ENCODE peak calls at places on chromosomes 7 and 10, in eight cellular contexts. I is A549, E is K562, Q is tibial nerve, F is esophagus muscularis mucosa, Z is stomach, M is ovary, S is suprapubic skin. N is an unnamed sample.

GRCh38 chr10:58672855-58673254 is 160.2 kb downstream of the BICC1 start:
- DNase-seq in F (no peak), S (no peak), Q (no peak), I (no peak), E (no peak), Z (no peak), M (no peak), N (no peak)

GRCh38 chr7:101952355-101953247 is 135.2 kb downstream of the CUX1 start:
- DNase-seq in Z (no peak), Q (no peak), M (no peak), S (no peak), E (peak; percentile 41), F (no peak), I (no peak), N (no peak)

GRCh38 chr7:24922099-24922773 is 57.7 kb downstream of the OSBPL3 start:
- DNase-seq in E (no peak), I (no peak), Z (no peak), F (no peak), M (no peak), Q (no peak), S (no peak), N (no peak)

GRCh38 chr10:89427629-89428028 is 13.3 kb downstream of the IFIT5 start:
- DNase-seq in S (no peak), I (no peak), M (no peak), Z (no peak), E (no peak), Q (no peak), F (no peak), N (no peak)

GRCh38 chr7:17298102-17298839 is at the start of gene AHR:
- DNase-seq in E (peak; percentile 7), Q (peak; percentile 92), I (peak; percentile 97), F (peak; percentile 99), Z (peak; percentile 95), S (peak; percentile 97), M (peak; percentile 91), N (peak; percentile 95)

GRCh38 chr7:40810274-40810673 is 675.5 kb downstream of the SUGCT start:
- DNase-seq in Z (no peak), E (no peak), Q (no peak), M (no peak), S (no peak), F (no peak), I (no peak), N (no peak)

GRCh38 chr7:82605247-82605864 is 161.8 kb upstream of the CACNA2D1 start:
- DNase-seq in M (no peak), S (no peak), F (no peak), I (peak; percentile 68), E (peak; percentile 43), Z (no peak), Q (no peak), N (no peak)

GRCh38 chr7:126424985-126425384 is 827.8 kb downstream of the GRM8 start:
- DNase-seq in Z (no peak), S (no peak), Q (no peak), M (no peak), E (no peak), F (no peak), I (no peak), N (no peak)

GRCh38 chr10:66455304-66455703 is 470.5 kb upstream of the LRRTM3 start:
- DNase-seq in S (no peak), F (no peak), I (peak; percentile 5), Q (no peak), M (no peak), E (no peak), Z (no peak), N (no peak)

GRCh38 chr7:128115326-128115820 is 84.1 kb upstream of the LRRC4 start:
- DNase-seq in F (no peak), S (peak; percentile 38), Q (no peak), M (no peak), E (no peak), Z (no peak), I (no peak), N (no peak)

GRCh38 chr7:157348548-157348947 is 11.7 kb downstream of the DNAJB6 start:
- DNase-seq in S (no peak), F (no peak), E (no peak), M (no peak), Q (no peak), I (no peak), Z (no peak), N (no peak)

GRCh38 chr10:81784111-81784597 is 90.8 kb upstream of the NRG3 start:
- DNase-seq in M (no peak), F (no peak), E (no peak), I (no peak), Z (no peak), Q (no peak), S (no peak), N (no peak)

GRCh38 chr7:100781255-100781654 is 46.1 kb downstream of the EPHB4 start:
- DNase-seq in F (no peak), E (no peak), S (no peak), Q (no peak), M (no peak), I (no peak), Z (no peak), N (no peak)

GRCh38 chr7:150362989-150363769 is 5.4 kb upstream of the REPIN1 start:
- DNase-seq in Z (no peak), E (no peak), F (no peak), Q (no peak), S (no peak), M (no peak), I (no peak), N (no peak)

GRCh38 chr7:96686305-96686704 is 23.3 kb downstream of the SEM1 start:
- DNase-seq in E (no peak), Z (no peak), F (no peak), S (no peak), I (no peak), M (no peak), Q (no peak), N (no peak)

DNA sequence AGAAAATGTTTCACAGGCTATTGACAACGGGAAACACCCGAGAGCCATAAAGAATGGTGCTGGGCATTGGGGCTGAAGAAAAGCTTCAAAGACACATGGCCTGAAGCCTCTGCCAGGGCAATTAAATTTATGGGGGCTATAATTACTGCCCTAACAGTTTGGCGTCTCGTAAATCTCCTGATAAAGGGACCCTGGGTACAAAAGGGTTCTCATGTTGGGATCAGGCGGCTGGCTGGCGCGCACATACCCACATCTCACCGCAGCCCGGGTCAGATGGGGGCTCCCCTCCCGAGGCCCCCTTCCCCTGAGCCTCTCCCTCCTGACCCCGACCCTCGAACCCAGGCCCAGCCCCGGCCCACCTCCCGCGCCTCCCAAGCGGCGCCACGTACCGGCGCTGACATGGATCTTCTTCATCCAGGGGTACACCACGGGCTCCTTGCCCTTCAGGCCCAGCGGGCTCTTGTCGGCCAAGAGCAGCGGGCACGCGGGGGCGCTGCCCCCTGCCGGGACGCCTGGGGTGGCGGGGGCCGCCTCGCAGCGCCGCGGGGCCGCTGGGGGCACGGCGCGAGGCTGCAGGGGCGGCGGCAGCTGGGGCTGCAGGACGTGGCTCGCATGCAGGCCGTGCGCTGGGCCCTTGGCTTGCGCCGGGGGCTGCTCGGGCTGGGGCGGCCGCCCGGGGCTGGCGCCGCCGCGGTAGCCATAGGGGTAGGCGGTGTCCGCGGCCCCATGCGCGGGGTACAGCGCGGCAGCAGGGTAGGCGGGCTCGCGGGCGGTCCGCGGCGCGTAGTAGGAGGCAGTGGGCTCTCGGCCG is 623 bp downstream of the HOXA4 start:
- DNase-seq in E (no peak), Z (no peak), I (no peak), S (no peak), F (no peak), Q (no peak), M (no peak), N (peak; percentile 70)
- TF ChIP-seq POLR2A in E (no peak), Z (no peak), I (no peak), S (no peak), F (no peak), Q (no peak), M (no peak), N (peak; percentile 76)

GRCh38 chr10:69328346-69328687 is 50.0 kb downstream of the HK1 start:
- DNase-seq in E (no peak), Q (no peak), M (no peak), I (no peak), Z (no peak), F (no peak), S (no peak), N (no peak)

GRCh38 chr10:69324583-69324982 is 46.3 kb downstream of the HK1 start:
- DNase-seq in E (no peak), S (no peak), M (no peak), F (no peak), I (no peak), Z (no peak), Q (no peak), N (no peak)

GRCh38 chr10:69329721-69330178 is 51.5 kb downstream of the HK1 start:
- DNase-seq in M (no peak), Q (no peak), F (no peak), I (no peak), E (no peak), Z (no peak), S (no peak), N (no peak)

GRCh38 chr10:69326692-69327091 is 48.4 kb downstream of the HK1 start:
- DNase-seq in I (no peak), E (no peak), Z (no peak), M (no peak), S (no peak), F (no peak), Q (no peak), N (no peak)

GRCh38 chr10:69327463-69328345 is 49.4 kb downstream of the HK1 start:
- DNase-seq in Q (no peak), I (no peak), S (peak; percentile 90), M (peak; percentile 47), F (peak; percentile 93), E (no peak), Z (peak; percentile 77), N (peak; percentile 75)
- TF ChIP-seq EP300 in Q (no peak), I (no peak), S (no peak), M (no peak), F (no peak), E (no peak), Z (no peak), N (no peak)

GRCh38 chr7:92833024-92833765 is 3.2 kb downstream of the CDK6 start:
- DNase-seq in M (peak; percentile 82), S (peak; percentile 91), I (peak; percentile 90), E (peak; percentile 33), F (peak; percentile 94), Q (peak; percentile 69), Z (peak; percentile 92), N (peak; percentile 93)
- TF ChIP-seq POLR2A in M (no peak), S (no peak), I (no peak), E (no peak), F (no peak), Q (peak; percentile 20), Z (no peak), N (peak; percentile 31)

GRCh38 chr10:124473070-124473469 is 11.4 kb downstream of the LHPP start:
- DNase-seq in I (no peak), E (no peak), F (no peak), S (no peak), M (no peak), Q (no peak), Z (no peak), N (no peak)

GRCh38 chr10:124472071-124472470 is 10.4 kb downstream of the LHPP start:
- DNase-seq in I (no peak), Z (no peak), M (no peak), F (no peak), E (no peak), Q (no peak), S (no peak), N (no peak)

GRCh38 chr10:124476043-124476725 is 14.6 kb downstream of the LHPP start:
- DNase-seq in I (peak; percentile 20), M (no peak), Q (no peak), F (no peak), E (no peak), Z (no peak), S (no peak), N (no peak)

GRCh38 chr10:124477614-124478363 is 16.2 kb downstream of the LHPP start:
- DNase-seq in I (no peak), S (no peak), Z (no peak), F (no peak), M (no peak), E (no peak), Q (no peak), N (no peak)

GRCh38 chr10:124474502-124475070 is 13.0 kb downstream of the LHPP start:
- DNase-seq in S (no peak), E (no peak), Q (no peak), F (no peak), I (no peak), Z (no peak), M (no peak), N (no peak)
- TF ChIP-seq EP300 in S (no peak), E (no peak), Q (no peak), F (no peak), I (no peak), Z (no peak), M (no peak), N (no peak)